ENCODE peak calls at places on chromosomes 6 and 20, in ten cellular contexts. Q is iPS-NIHi11; S is dorsolateral prefrontal cortex; I is HT-29; X is KG1; P is activated naive CD4-positive, alpha-beta T cell treated with Interleukin-2 at 50 U/mL for 16 hours; C is NCI-H1092 treated with DMSO at 0.1 percent for 48 hours; A is amniotic stem cell; E is ureter; R is WTC11. J is an unnamed sample.

GRCh38 chr6:27836783-27837635 is 75.2 kb downstream of the OR2B2 start:
- DNase-seq in I (peak; percentile 84), E (peak; percentile 74), R (peak; percentile 44), C (peak; percentile 89), P (peak; percentile 59), Q (peak; percentile 11), X (peak; percentile 60), A (peak; percentile 77), S (peak; percentile 23), J (peak; percentile 91)

GRCh38 chr20:43662943-43663655 is 3.8 kb upstream of the MYBL2 start:
- DNase-seq in Q (no peak), R (no peak), P (no peak), A (no peak), C (no peak), I (no peak), S (no peak), E (no peak), X (no peak), J (peak; percentile 1)

GRCh38 chr6:13508711-13509705 is 21.6 kb upstream of the GFOD1 start:
- DNase-seq in E (no peak), Q (no peak), X (no peak), R (no peak), I (no peak), P (no peak), A (no peak), S (no peak), C (no peak), J (no peak)

GRCh38 chr6:120826253-120826652 is 508.0 kb downstream of the TBC1D32 start:
- DNase-seq in S (no peak), R (peak; percentile 63), C (no peak), Q (peak; percentile 59), P (no peak), X (peak; percentile 1), A (no peak), I (peak; percentile 72), E (no peak), J (peak; percentile 46)

GRCh38 chr6:144284753-144285547 is at the start of gene UTRN:
- DNase-seq in X (peak; percentile 36), C (no peak), A (peak; percentile 74), S (no peak), R (peak; percentile 89), E (peak; percentile 79), I (peak; percentile 61), Q (peak; percentile 92), P (peak; percentile 46), J (no peak)

GRCh38 chr6:168313371-168314028 is 6.1 kb downstream of the DACT2 start:
- DNase-seq in P (no peak), R (peak; percentile 39), E (no peak), S (no peak), A (no peak), I (no peak), C (no peak), X (no peak), Q (no peak), J (no peak)

GRCh38 chr6:156687875-156688549 is 89.2 kb upstream of the ARID1B start:
- DNase-seq in S (peak; percentile 24), I (peak; percentile 55), C (peak; percentile 48), A (no peak), P (no peak), R (peak; percentile 18), Q (peak; percentile 51), X (no peak), E (no peak), J (no peak)

GRCh38 chr6:28161410-28162079 is 19.9 kb downstream of the ZKSCAN8 start:
- DNase-seq in R (peak; percentile 93), C (no peak), X (peak; percentile 67), I (peak; percentile 80), Q (peak; percentile 85), A (peak; percentile 5), P (peak; percentile 85), E (peak; percentile 81), S (peak; percentile 73), J (no peak)

GRCh38 chr20:62119591-62120364 is 2.5 kb upstream of the LSM14B start:
- DNase-seq in R (no peak), S (no peak), X (no peak), Q (no peak), P (no peak), I (no peak), E (no peak), A (no peak), C (no peak), J (no peak)

GRCh38 chr20:59564943-59565342 is 39.4 kb upstream of the PHACTR3 start:
- DNase-seq in E (no peak), S (no peak), I (no peak), R (no peak), Q (no peak), C (no peak), X (no peak), P (no peak), A (no peak), J (no peak)

GRCh38 chr6:40907198-40907701 is 131.8 kb downstream of the UNC5CL start:
- DNase-seq in C (peak; percentile 66), R (no peak), S (no peak), X (no peak), A (no peak), P (no peak), E (no peak), Q (peak; percentile 29), I (peak; percentile 12), J (no peak)

GRCh38 chr6:24951831-24952299 is 16.1 kb upstream of the RIPOR2 start:
- DNase-seq in I (no peak), E (no peak), P (no peak), Q (no peak), C (no peak), S (no peak), X (peak; percentile 68), A (no peak), R (no peak), J (no peak)

GRCh38 chr6:14454467-14454763 is 336.8 kb downstream of the CD83 start:
- DNase-seq in C (no peak), S (no peak), Q (no peak), P (peak; percentile 24), R (no peak), I (no peak), A (no peak), E (no peak), X (peak; percentile 31), J (no peak)

GRCh38 chr20:18677126-18677525 is 89.3 kb downstream of the DTD1 start:
- DNase-seq in Q (no peak), R (no peak), P (no peak), A (no peak), E (no peak), X (no peak), S (no peak), C (no peak), I (peak; percentile 5), J (no peak)

GRCh38 chr6:122286512-122286911 is 112.9 kb upstream of the HSF2 start:
- DNase-seq in R (no peak), E (no peak), C (no peak), X (no peak), Q (no peak), P (no peak), S (no peak), A (no peak), I (no peak), J (no peak)

GRCh38 chr20:31845300-31845863 is at the start of gene FOXS1:
- DNase-seq in I (no peak), X (no peak), S (peak; percentile 34), Q (peak; percentile 65), P (no peak), E (peak; percentile 64), R (no peak), C (no peak), A (no peak), J (no peak)

GRCh38 chr20:14989891-14990290 is 652.5 kb upstream of the FLRT3 start:
- DNase-seq in A (no peak), Q (no peak), E (no peak), X (no peak), C (no peak), I (no peak), S (no peak), R (no peak), P (no peak), J (no peak)

GRCh38 chr6:116115781-116116180 is 10.2 kb downstream of the COL10A1 start:
- DNase-seq in S (no peak), E (no peak), A (no peak), X (no peak), I (no peak), Q (no peak), R (no peak), C (no peak), P (no peak), J (peak; percentile 14)

GRCh38 chr6:166587631-166588413 is 1.3 kb upstream of the RAMACL start:
- DNase-seq in Q (no peak), P (no peak), R (no peak), C (no peak), I (no peak), A (no peak), X (peak; percentile 7), S (no peak), E (no peak), J (peak; percentile 92)

GRCh38 chr6:168123165-168123911 is 44.3 kb upstream of the FRMD1 start:
- DNase-seq in S (peak; percentile 0), C (no peak), A (no peak), E (peak; percentile 26), R (no peak), X (no peak), I (no peak), Q (peak; percentile 6), P (no peak), J (no peak)

GRCh38 chr6:52598123-52598823 is 21.4 kb upstream of the TRAM2 start:
- DNase-seq in I (peak; percentile 39), E (peak; percentile 61), A (peak; percentile 66), X (no peak), S (peak; percentile 20), P (no peak), Q (peak; percentile 87), R (peak; percentile 86), C (peak; percentile 44), J (peak; percentile 28)

GRCh38 chr6:2196079-2196679 is 49.2 kb downstream of the GMDS start:
- DNase-seq in Q (peak; percentile 32), C (peak; percentile 16), A (peak; percentile 51), P (peak; percentile 6), S (no peak), E (no peak), R (no peak), X (peak; percentile 53), I (peak; percentile 85), J (peak; percentile 68)

GRCh38 chr6:109977791-109978173 is 329 bp upstream of the GPR6 start:
- DNase-seq in X (no peak), Q (peak; percentile 55), I (no peak), R (no peak), C (peak; percentile 79), S (no peak), E (no peak), A (no peak), P (no peak), J (no peak)

GRCh38 chr6:6884193-6884627 is 223.6 kb upstream of the RREB1 start:
- DNase-seq in Q (no peak), E (no peak), A (no peak), X (no peak), P (no peak), C (no peak), R (no peak), S (no peak), I (no peak), J (no peak)

GRCh38 chr6:154596701-154597100 is 86.2 kb upstream of the CNKSR3 start:
- DNase-seq in R (no peak), A (no peak), P (no peak), S (no peak), X (no peak), E (no peak), Q (no peak), I (no peak), C (no peak), J (no peak)

GRCh38 chr6:170378502-170378901 is 71.9 kb downstream of the FAM120B start:
- DNase-seq in E (no peak), S (no peak), C (no peak), P (no peak), I (no peak), A (no peak), Q (no peak), R (no peak), X (no peak), J (no peak)

GRCh38 chr6:161029195-161029809 is 37.7 kb downstream of the MAP3K4 start:
- DNase-seq in A (no peak), C (no peak), P (peak; percentile 22), S (no peak), R (no peak), Q (no peak), X (no peak), I (no peak), E (no peak), J (peak; percentile 71)

GRCh38 chr20:50635676-50636600 is 55.4 kb downstream of the RIPOR3 start:
- DNase-seq in X (peak; percentile 15), E (peak; percentile 58), R (peak; percentile 93), S (no peak), P (peak; percentile 44), I (peak; percentile 89), Q (peak; percentile 89), C (peak; percentile 6), A (no peak), J (peak; percentile 80)